ENCODE peak calls at places on chromosome 15, in ten cellular contexts. I, D, U, R, F, G, N, O, X and W are unnamed samples.

GRCh38 chr15:87671289-87671688 is 585.2 kb downstream of the NTRK3 start:
- DNase-seq in I (no peak), D (no peak), F (no peak), R (no peak), O (no peak), G (no peak), N (no peak), X (no peak), U (no peak), W (no peak)

GRCh38 chr15:85622432-85622831 is 172.3 kb downstream of the KLHL25 start:
- DNase-seq in R (no peak), U (no peak), X (no peak), G (no peak), O (peak; percentile 92), I (no peak), N (no peak), D (no peak), F (no peak), W (no peak)

GRCh38 chr15:87874896-87875661 is 381.5 kb downstream of the NTRK3 start:
- DNase-seq in D (no peak), N (no peak), X (no peak), U (no peak), O (peak; percentile 65), R (no peak), I (no peak), G (no peak), F (no peak), W (peak; percentile 60)

GRCh38 chr15:95663156-95663831 is 667.2 kb upstream of the NR2F2 start:
- DNase-seq in U (no peak), G (peak; percentile 29), X (no peak), F (no peak), N (no peak), I (peak; percentile 42), D (no peak), R (no peak), O (peak; percentile 85), W (peak; percentile 21)

GRCh38 chr15:68682906-68683490 is 104.2 kb downstream of the CORO2B start:
- DNase-seq in U (no peak), R (no peak), D (no peak), N (no peak), F (no peak), I (no peak), G (no peak), O (no peak), X (peak; percentile 28), W (no peak)

GRCh38 chr15:59296181-59296617 is 76.5 kb downstream of the MYO1E start:
- DNase-seq in N (no peak), F (no peak), D (no peak), U (no peak), O (peak; percentile 86), R (no peak), I (peak; percentile 36), G (peak; percentile 86), X (no peak), W (peak; percentile 83)

GRCh38 chr15:63509056-63509696 is 4.8 kb downstream of the USP3 start:
- DNase-seq in R (no peak), O (no peak), X (no peak), N (no peak), U (no peak), I (no peak), G (no peak), F (no peak), D (no peak), W (no peak)

GRCh38 chr15:100997442-100997841 is 78.3 kb downstream of the LRRK1 start:
- DNase-seq in I (no peak), X (no peak), O (peak; percentile 47), R (peak; percentile 21), N (no peak), F (no peak), G (no peak), D (no peak), U (no peak), W (peak; percentile 60)

DNA sequence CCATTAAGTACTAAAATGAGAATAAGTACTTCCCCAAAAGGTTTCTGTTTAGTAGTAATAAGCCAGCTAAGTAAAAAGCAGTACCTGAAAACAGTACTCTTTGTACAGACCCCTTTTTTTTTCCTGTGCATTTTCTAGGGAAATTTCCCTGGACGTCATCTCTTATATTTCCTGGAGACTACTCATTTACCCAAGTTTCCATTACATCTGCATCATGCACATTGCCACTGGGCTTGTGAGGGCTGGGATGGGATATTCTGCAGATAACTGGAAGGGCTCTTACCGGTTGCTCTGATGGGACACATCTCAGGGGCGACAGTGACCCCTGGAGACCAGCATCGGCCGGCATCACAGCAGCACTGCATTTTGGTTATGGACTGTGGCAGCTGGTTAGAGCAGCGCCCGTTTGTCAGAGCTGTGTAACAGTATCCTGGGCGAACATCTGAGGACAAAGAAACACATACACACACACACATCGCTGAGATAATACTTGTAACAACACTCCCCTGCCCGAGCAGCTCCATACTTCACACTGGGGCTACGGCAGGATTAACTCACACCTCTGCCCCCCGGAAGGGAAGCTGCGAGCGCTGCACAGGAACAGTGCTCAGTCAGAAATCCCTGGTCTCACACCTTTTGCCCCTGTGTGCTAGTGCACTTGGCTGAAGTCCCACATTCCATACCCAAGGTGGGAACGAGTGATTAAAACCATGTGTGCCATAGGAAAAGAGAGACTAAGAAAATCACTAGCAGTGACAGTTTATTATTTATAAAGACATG is 124.9 kb downstream of the FBN1 start:
- DNase-seq in D (no peak), G (no peak), F (no peak), N (no peak), R (no peak), X (no peak), O (no peak), U (no peak), I (peak; percentile 4), W (no peak)
- TF ChIP-seq CTCF in D (no peak), G (no peak), F (no peak), N (no peak), R (no peak), X (no peak), O (no peak), U (no peak), I (no peak), W (no peak)

GRCh38 chr15:25133804-25134203 is 179.0 kb downstream of the SNRPN start:
- DNase-seq in X (no peak), I (no peak), O (peak; percentile 1), F (no peak), U (no peak), D (no peak), R (no peak), G (no peak), N (no peak), W (no peak)

GRCh38 chr15:25137013-25137412 is 182.2 kb downstream of the SNRPN start:
- DNase-seq in F (no peak), R (no peak), O (no peak), U (no peak), N (no peak), X (no peak), G (no peak), D (no peak), I (no peak), W (no peak)

GRCh38 chr15:25136119-25136518 is 181.3 kb downstream of the SNRPN start:
- DNase-seq in R (no peak), X (no peak), F (no peak), D (no peak), U (no peak), N (no peak), O (peak; percentile 15), G (no peak), I (peak; percentile 8), W (no peak)

DNA sequence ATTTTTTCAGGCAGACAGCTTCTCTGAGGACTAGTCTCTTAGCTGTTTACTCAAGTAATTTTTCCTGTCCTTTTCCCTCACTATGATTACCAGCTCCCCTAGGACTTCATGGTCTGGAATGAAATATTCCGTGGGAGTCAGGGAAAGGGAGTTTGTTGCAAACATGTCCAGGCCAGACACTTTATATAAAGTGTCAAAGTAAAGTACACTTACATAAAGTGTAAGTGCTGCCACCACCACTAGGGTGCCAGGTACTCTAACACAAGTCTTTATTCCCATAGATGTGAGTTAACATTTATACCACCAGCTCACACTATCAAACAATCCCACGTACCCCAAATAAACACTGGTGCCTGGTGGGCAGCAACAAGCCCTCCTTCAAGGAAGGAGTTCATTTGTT is 179.8 kb downstream of the SNRPN start:
- DNase-seq in R (no peak), X (no peak), D (no peak), N (no peak), O (peak; percentile 14), F (no peak), U (no peak), G (no peak), I (peak; percentile 37), W (no peak)
- TF ChIP-seq CTCF in R (no peak), X (no peak), D (no peak), N (no peak), O (peak; percentile 16), F (no peak), U (no peak), G (no peak), I (peak; percentile 35), W (no peak)

DNA sequence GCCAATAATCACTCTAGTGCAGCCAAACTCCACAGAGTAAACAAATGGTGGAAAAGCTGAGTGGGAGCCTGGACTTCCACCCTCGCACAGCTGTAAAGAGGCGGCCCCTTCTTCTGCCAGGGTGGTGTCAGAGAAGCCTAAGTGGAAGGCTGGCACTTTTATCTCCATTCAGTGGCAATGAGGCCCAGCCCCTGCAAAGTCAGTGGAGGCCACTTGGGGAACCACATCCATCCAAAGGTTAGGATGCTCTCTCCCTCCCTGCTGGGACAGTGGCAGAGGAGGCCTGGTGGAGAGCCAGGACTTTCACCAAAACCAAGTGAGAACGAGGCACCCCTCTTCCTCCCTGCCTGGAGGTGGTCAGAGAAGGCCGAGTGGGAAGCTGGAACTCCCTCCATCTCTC is 15.4 kb upstream of the TICRR start:
- DNase-seq in I (no peak), D (no peak), U (no peak), N (no peak), X (no peak), G (no peak), R (no peak), O (no peak), F (no peak), W (no peak)
- TF ChIP-seq CTCF in I (no peak), D (no peak), U (no peak), N (no peak), X (no peak), G (no peak), R (no peak), O (no peak), F (no peak), W (no peak)

GRCh38 chr15:40938530-40938870 is 9.4 kb downstream of the DLL4 start:
- DNase-seq in R (no peak), X (no peak), U (no peak), I (no peak), N (no peak), D (no peak), G (no peak), F (no peak), O (no peak), W (no peak)

GRCh38 chr15:40936234-40936708 is 7.1 kb downstream of the DLL4 start:
- DNase-seq in N (no peak), O (no peak), F (no peak), X (no peak), U (no peak), I (no peak), D (no peak), R (no peak), G (no peak), W (no peak)

GRCh38 chr15:40934457-40934856 is 5.3 kb downstream of the DLL4 start:
- DNase-seq in I (no peak), R (no peak), G (no peak), X (no peak), O (no peak), D (no peak), U (no peak), N (no peak), F (peak; percentile 21), W (no peak)

GRCh38 chr15:40937762-40938529 is 8.8 kb downstream of the DLL4 start:
- DNase-seq in N (no peak), I (peak; percentile 64), U (no peak), O (no peak), R (no peak), F (no peak), G (no peak), X (no peak), D (no peak), W (no peak)

DNA sequence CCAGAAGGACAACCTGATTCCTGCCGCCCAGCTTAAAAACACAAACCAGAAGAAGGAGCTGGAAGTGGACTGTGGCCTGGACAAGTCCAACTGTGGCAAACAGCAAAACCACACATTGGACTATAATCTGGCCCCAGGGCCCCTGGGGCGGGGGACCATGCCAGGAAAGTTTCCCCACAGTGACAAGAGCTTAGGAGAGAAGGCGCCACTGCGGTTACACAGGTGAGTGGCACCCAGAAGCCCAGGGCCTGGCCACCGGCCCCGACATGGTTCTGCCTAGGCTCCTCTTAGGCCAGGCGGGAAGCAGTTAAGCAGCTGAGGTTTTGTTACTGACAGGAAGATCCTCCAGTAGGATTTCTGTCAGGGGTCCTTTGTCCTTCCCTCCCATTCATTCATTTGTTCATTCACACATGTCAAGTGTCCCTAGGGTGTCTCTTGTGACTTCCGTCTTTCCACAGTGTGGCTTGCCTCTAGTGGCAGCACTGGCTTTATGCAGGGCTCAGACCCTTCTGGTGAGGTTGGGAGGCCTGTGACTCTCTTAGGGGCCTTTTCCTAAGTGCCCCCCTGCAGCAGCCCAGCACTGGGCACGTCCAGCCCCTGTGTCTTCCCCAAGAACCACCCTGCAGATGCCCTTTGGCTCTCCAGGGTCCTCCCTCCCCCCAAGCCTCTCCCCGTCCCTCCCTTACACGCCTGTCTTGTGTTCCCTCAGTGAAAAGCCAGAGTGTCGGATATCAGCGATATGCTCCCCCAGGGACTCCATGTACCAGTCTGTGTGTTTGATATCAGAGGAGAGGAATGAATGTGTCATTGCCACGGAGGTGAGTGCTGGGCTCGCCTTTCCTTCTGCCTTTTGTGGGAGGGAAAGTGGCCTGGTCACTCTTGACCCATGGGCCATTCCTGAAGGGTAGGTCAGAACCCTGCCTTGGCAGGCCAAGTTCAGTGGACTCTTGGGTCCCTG is 7.8 kb downstream of the DLL4 start:
- DNase-seq in N (no peak), R (no peak), I (peak; percentile 37), U (no peak), X (no peak), F (no peak), D (no peak), O (peak; percentile 74), G (no peak), W (no peak)
- TF ChIP-seq CTCF in N (no peak), R (no peak), I (no peak), U (no peak), X (peak; percentile 14), F (no peak), D (no peak), O (no peak), G (no peak), W (no peak)